ENCODE peak calls at places on chromosomes 5 and 9, in six cellular contexts. P is hepatocyte; Q is H9; C is endothelial cell; H is stimulated activated CD4-positive, alpha-beta T cell treated with anti-CD3 and anti-CD28 coated beads, Interleukin-2, amount 100 ng/mL, for 48 hours; O is GM23248. I is an unnamed sample.

GRCh38 chr5:28226407-28226806 is 1188.0 kb upstream of the CDH9 start:
- DNase-seq in O (no peak), Q (no peak), H (no peak), C (no peak), P (no peak), I (no peak)

GRCh38 chr5:161547573-161548471 is 1.3 kb upstream of the GABRB2 start:
- DNase-seq in C (peak), O (peak), Q (peak), P (peak), H (no peak), I (no peak)

GRCh38 chr5:142482207-142482606 is 157.4 kb upstream of the SPRY4 start:
- DNase-seq in O (no peak), H (no peak), C (no peak), Q (no peak), P (no peak), I (no peak)

GRCh38 chr5:29833394-29833793 is 1360.1 kb upstream of the CDH6 start:
- DNase-seq in Q (no peak), O (no peak), C (no peak), H (no peak), P (no peak), I (no peak)

GRCh38 chr5:165673499-165673898 is 2168.1 kb downstream of the MAT2B start:
- DNase-seq in H (no peak), P (no peak), Q (no peak), O (no peak), C (no peak), I (no peak)

GRCh38 chr5:138972836-138973235 is 97.7 kb upstream of the LRRTM2 start:
- DNase-seq in H (no peak), O (no peak), Q (no peak), C (no peak), P (no peak), I (peak)

GRCh38 chr9:107172979-107173347 is 110.1 kb upstream of the RAD23B start:
- DNase-seq in P (no peak), C (no peak), O (no peak), Q (no peak), H (no peak), I (no peak)

GRCh38 chr9:134063876-134064450 is 3.9 kb downstream of the BRD3 start:
- DNase-seq in P (no peak), C (peak), O (no peak), Q (peak), H (no peak), I (no peak)

GRCh38 chr9:16328349-16328748 is 542.1 kb downstream of the BNC2 start:
- DNase-seq in H (no peak), C (no peak), P (no peak), O (no peak), Q (no peak), I (no peak)

GRCh38 chr5:103394676-103395075 is 136.1 kb downstream of the MACIR start:
- DNase-seq in Q (no peak), H (no peak), O (no peak), P (no peak), C (no peak), I (no peak)

GRCh38 chr9:10858817-10859216 is 246.0 kb upstream of the PTPRD start:
- DNase-seq in O (no peak), P (no peak), H (no peak), Q (no peak), C (no peak), I (no peak)

GRCh38 chr9:14692918-14693861 is at the start of gene ZDHHC21:
- DNase-seq in O (peak), P (peak), C (peak), H (peak), Q (peak), I (peak)

GRCh38 chr5:135249658-135250057 is 149.4 kb downstream of the MACROH2A1 start:
- DNase-seq in Q (no peak), C (no peak), P (no peak), H (no peak), O (peak), I (no peak)

GRCh38 chr5:61231813-61232212 is 69.5 kb upstream of the SMIM15 start:
- DNase-seq in Q (no peak), P (no peak), C (no peak), H (no peak), O (no peak), I (no peak)

GRCh38 chr5:36686881-36687280 is 80.5 kb downstream of the SLC1A3 start:
- DNase-seq in O (no peak), H (no peak), C (no peak), P (no peak), Q (no peak), I (no peak)

GRCh38 chr5:64923151-64923685 is 154.5 kb downstream of the CWC27 start:
- DNase-seq in H (no peak), C (no peak), P (peak), Q (peak), O (peak), I (no peak)

GRCh38 chr9:107007981-107008380 is 145.0 kb downstream of the ZNF462 start:
- DNase-seq in O (no peak), C (no peak), H (no peak), Q (no peak), P (no peak), I (no peak)

GRCh38 chr5:5584751-5585150 is 162.3 kb downstream of the ICE1 start:
- DNase-seq in P (no peak), C (no peak), H (no peak), O (no peak), Q (no peak), I (no peak)

GRCh38 chr9:71036501-71036900 is 84.9 kb downstream of the TRPM3 start:
- DNase-seq in H (no peak), O (no peak), P (peak), C (no peak), Q (no peak), I (no peak)

GRCh38 chr5:177454397-177455035 is 7.9 kb downstream of the PRR7 start:
- DNase-seq in P (peak), Q (peak), C (peak), O (peak), H (peak), I (peak)

GRCh38 chr5:40906351-40906751 is 2.9 kb upstream of the C7 start:
- DNase-seq in C (no peak), O (no peak), Q (no peak), H (no peak), P (no peak), I (no peak)

GRCh38 chr5:502325-503079 is 21.7 kb downstream of the SLC9A3 start:
- DNase-seq in Q (no peak), H (no peak), C (no peak), P (no peak), O (peak), I (no peak)

GRCh38 chr5:109884676-109885075 is 194.9 kb downstream of the MAN2A1 start:
- DNase-seq in C (no peak), H (no peak), P (no peak), O (no peak), Q (no peak), I (no peak)

GRCh38 chr5:80960531-80961375 is 590 bp downstream of the RASGRF2 start:
- DNase-seq in P (peak), Q (peak), H (peak), C (peak), O (peak), I (peak)

GRCh38 chr9:131138676-131139075 is 13.3 kb downstream of the NUP214 start:
- DNase-seq in O (no peak), P (no peak), H (no peak), Q (no peak), C (no peak), I (no peak)

GRCh38 chr9:20321683-20322082 is 300.6 kb downstream of the MLLT3 start:
- DNase-seq in Q (no peak), P (no peak), H (no peak), C (no peak), O (peak), I (peak)

GRCh38 chr9:17611921-17612320 is 33.1 kb downstream of the SH3GL2 start:
- DNase-seq in O (no peak), Q (no peak), C (no peak), H (no peak), P (no peak), I (no peak)

GRCh38 chr5:55440188-55440646 is 94.5 kb downstream of the PLPP1 start:
- DNase-seq in Q (peak), P (no peak), O (peak), H (no peak), C (no peak), I (no peak)

GRCh38 chr5:89932771-89933181 is 476.8 kb downstream of the CETN3 start:
- DNase-seq in O (no peak), C (no peak), H (no peak), P (no peak), Q (no peak), I (no peak)

GRCh38 chr9:14320272-14321245 is 6.6 kb upstream of the NFIB start:
- DNase-seq in Q (no peak), O (peak), P (no peak), C (no peak), H (no peak), I (peak)

GRCh38 chr5:58185397-58186195 is 274.3 kb downstream of the PLK2 start:
- DNase-seq in Q (no peak), H (no peak), C (no peak), O (peak), P (no peak), I (no peak)

GRCh38 chr5:54091416-54092130 is 218.8 kb downstream of the ARL15 start:
- DNase-seq in O (no peak), H (no peak), C (no peak), P (no peak), Q (no peak), I (no peak)

GRCh38 chr5:76082790-76083554 is at the start of gene SV2C:
- DNase-seq in P (peak), Q (peak), C (peak), H (no peak), O (peak), I (peak)

GRCh38 chr5:64180661-64181343 is 15.2 kb downstream of the RNF180 start:
- DNase-seq in H (no peak), P (no peak), C (no peak), Q (no peak), O (peak), I (no peak)

GRCh38 chr5:164335837-164336236 is 830.4 kb downstream of the MAT2B start:
- DNase-seq in C (no peak), H (no peak), O (peak), P (no peak), Q (no peak), I (no peak)

GRCh38 chr5:9782806-9783560 is 152.8 kb upstream of the TAS2R1 start:
- DNase-seq in P (peak), C (no peak), Q (no peak), O (peak), H (no peak), I (no peak)

I was measured in NCI-H146.